ENCODE peak calls at places on chromosomes 1 and 21, in ten cellular contexts. One of them, this sample, is unnamed.

GRCh38 chr1:181655756-181656155 is 172.4 kb downstream of the CACNA1E start:
- DNase-seq in SJSA1: no peak
- DNase-seq in adrenal gland: no peak
- DNase-seq in psoas muscle: no peak
- DNase-seq in esophagus squamous epithelium: no peak
- DNase-seq in heart left ventricle: no peak
- DNase-seq in CD8-positive, alpha-beta T cell: no peak
- DNase-seq in PC-3: no peak
- DNase-seq in breast epithelium: no peak
- DNase-seq in A549: no peak
- DNase-seq in this sample: no peak

GRCh38 chr21:44687671-44688070 is 5.7 kb upstream of the KRTAP12-1 start:
- DNase-seq in SJSA1: no peak
- DNase-seq in adrenal gland: no peak
- DNase-seq in psoas muscle: no peak
- DNase-seq in esophagus squamous epithelium: no peak
- DNase-seq in heart left ventricle: no peak
- DNase-seq in CD8-positive, alpha-beta T cell: no peak
- DNase-seq in PC-3: no peak
- DNase-seq in breast epithelium: no peak
- DNase-seq in A549: no peak
- DNase-seq in this sample: no peak

GRCh38 chr1:96782861-96783260 is 61.3 kb downstream of the PTBP2 start:
- DNase-seq in SJSA1: no peak
- DNase-seq in adrenal gland: no peak
- DNase-seq in psoas muscle: no peak
- DNase-seq in esophagus squamous epithelium: no peak
- DNase-seq in heart left ventricle: no peak
- DNase-seq in CD8-positive, alpha-beta T cell: no peak
- DNase-seq in PC-3: no peak
- DNase-seq in breast epithelium: no peak
- DNase-seq in A549: no peak
- DNase-seq in this sample: no peak

GRCh38 chr21:38567577-38568360 is 69.5 kb upstream of the ERG start:
- DNase-seq in SJSA1: peak; percentile 61
- DNase-seq in adrenal gland: peak; percentile 2
- DNase-seq in psoas muscle: no peak
- DNase-seq in esophagus squamous epithelium: no peak
- DNase-seq in heart left ventricle: no peak
- DNase-seq in CD8-positive, alpha-beta T cell: no peak
- DNase-seq in PC-3: no peak
- DNase-seq in breast epithelium: no peak
- DNase-seq in A549: no peak
- DNase-seq in this sample: no peak

GRCh38 chr1:61808968-61809367 is 66.7 kb downstream of the PATJ start:
- DNase-seq in SJSA1: no peak
- DNase-seq in adrenal gland: no peak
- DNase-seq in psoas muscle: no peak
- DNase-seq in esophagus squamous epithelium: no peak
- DNase-seq in heart left ventricle: no peak
- DNase-seq in CD8-positive, alpha-beta T cell: no peak
- DNase-seq in PC-3: peak; percentile 1
- DNase-seq in breast epithelium: no peak
- DNase-seq in A549: no peak
- DNase-seq in this sample: no peak

GRCh38 chr1:94285026-94285654 is 47.8 kb upstream of the ARHGAP29 start:
- DNase-seq in SJSA1: no peak
- DNase-seq in adrenal gland: no peak
- DNase-seq in psoas muscle: no peak
- DNase-seq in esophagus squamous epithelium: no peak
- DNase-seq in heart left ventricle: no peak
- DNase-seq in CD8-positive, alpha-beta T cell: no peak
- DNase-seq in PC-3: peak; percentile 63
- DNase-seq in breast epithelium: no peak
- DNase-seq in A549: no peak
- DNase-seq in this sample: no peak

GRCh38 chr1:86648255-86648654 is 56.1 kb upstream of the SH3GLB1 start:
- DNase-seq in SJSA1: no peak
- DNase-seq in adrenal gland: no peak
- DNase-seq in psoas muscle: no peak
- DNase-seq in esophagus squamous epithelium: no peak
- DNase-seq in heart left ventricle: no peak
- DNase-seq in CD8-positive, alpha-beta T cell: no peak
- DNase-seq in PC-3: peak; percentile 73
- DNase-seq in breast epithelium: no peak
- DNase-seq in A549: no peak
- DNase-seq in this sample: no peak

GRCh38 chr21:31162827-31163226 is 124.6 kb upstream of the KRTAP19-8 start:
- DNase-seq in SJSA1: no peak
- DNase-seq in adrenal gland: no peak
- DNase-seq in psoas muscle: no peak
- DNase-seq in esophagus squamous epithelium: no peak
- DNase-seq in heart left ventricle: no peak
- DNase-seq in CD8-positive, alpha-beta T cell: no peak
- DNase-seq in PC-3: peak; percentile 68
- DNase-seq in breast epithelium: no peak
- DNase-seq in A549: no peak
- DNase-seq in this sample: no peak

GRCh38 chr1:232009741-232010140 is 383.2 kb downstream of the DISC1 start:
- DNase-seq in SJSA1: no peak
- DNase-seq in adrenal gland: no peak
- DNase-seq in psoas muscle: no peak
- DNase-seq in esophagus squamous epithelium: no peak
- DNase-seq in heart left ventricle: no peak
- DNase-seq in CD8-positive, alpha-beta T cell: no peak
- DNase-seq in PC-3: no peak
- DNase-seq in breast epithelium: no peak
- DNase-seq in A549: no peak
- DNase-seq in this sample: no peak

DNA sequence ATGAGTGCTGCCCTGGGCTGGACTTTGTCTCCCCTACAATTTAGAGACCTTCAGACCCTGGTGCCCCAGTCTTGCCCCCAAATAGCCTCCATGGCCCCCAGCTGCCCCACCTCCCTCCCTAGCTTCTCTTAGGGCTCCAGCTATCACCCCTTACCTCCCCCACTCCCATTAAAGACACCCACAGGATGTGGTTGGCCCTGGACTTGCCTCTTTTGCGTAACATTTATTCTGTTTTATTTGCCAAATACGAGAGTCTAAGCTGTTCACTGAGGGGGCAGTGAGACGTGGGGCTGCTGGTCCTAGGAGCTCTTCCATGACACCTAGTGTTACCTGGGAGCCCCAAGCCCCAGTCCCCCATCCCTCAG is 4.5 kb downstream of the ZC3H12A start:
- DNase-seq in SJSA1: no peak
- DNase-seq in adrenal gland: no peak
- DNase-seq in psoas muscle: no peak
- DNase-seq in esophagus squamous epithelium: no peak
- DNase-seq in heart left ventricle: no peak
- DNase-seq in CD8-positive, alpha-beta T cell: peak; percentile 58
- DNase-seq in PC-3: peak; percentile 46
- DNase-seq in breast epithelium: no peak
- DNase-seq in A549: no peak
- DNase-seq in this sample: no peak
- H3K4me3 ChIP-seq in SJSA1: no peak overlapping the region
- H3K4me3 ChIP-seq in adrenal gland: peak overlapping the region; percentile 91
- H3K4me3 ChIP-seq in psoas muscle: peak overlapping the region; percentile 72
- H3K4me3 ChIP-seq in esophagus squamous epithelium: peak overlapping the region; percentile 83
- H3K4me3 ChIP-seq in heart left ventricle: peak overlapping the region; percentile 28
- H3K4me3 ChIP-seq in CD8-positive, alpha-beta T cell: peak overlapping the region; percentile 95
- H3K4me3 ChIP-seq in PC-3: peak overlapping the region; percentile 71
- H3K4me3 ChIP-seq in breast epithelium: peak overlapping the region; percentile 93
- H3K4me3 ChIP-seq in A549: peak overlapping the region; percentile 85
- H3K4me3 ChIP-seq in this sample: peak overlapping the region; percentile 86

DNA sequence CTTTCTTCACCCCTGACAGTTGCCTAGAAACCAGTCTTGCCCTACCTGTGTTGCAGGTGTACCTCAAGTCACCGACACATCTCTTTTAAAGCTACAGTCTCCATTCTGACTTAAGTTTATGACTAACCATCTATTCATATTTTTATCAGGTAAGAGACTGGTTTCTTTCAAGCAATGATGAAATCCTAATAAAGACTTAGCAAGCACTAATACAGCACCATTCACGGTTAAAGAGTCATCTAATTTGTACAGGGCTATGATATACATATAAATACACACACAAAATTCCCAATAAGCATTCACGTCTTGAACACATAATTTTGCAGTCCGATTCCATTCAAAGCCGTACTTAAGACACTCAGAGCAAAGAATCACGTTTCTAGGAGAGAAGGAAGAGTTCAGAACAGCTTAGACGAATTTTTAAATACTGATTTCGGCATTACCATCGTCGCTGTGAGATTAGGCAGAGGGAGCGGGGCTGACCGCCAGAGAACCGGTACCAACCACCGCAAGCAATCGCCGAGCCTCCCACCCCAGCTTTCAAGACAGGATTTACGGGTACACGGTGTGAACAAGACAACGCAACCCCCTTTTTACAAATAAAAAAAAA is 943 bp downstream of the ERRFI1 start:
- DNase-seq in SJSA1: no peak
- DNase-seq in adrenal gland: peak; percentile 21
- DNase-seq in psoas muscle: no peak
- DNase-seq in esophagus squamous epithelium: no peak
- DNase-seq in heart left ventricle: no peak
- DNase-seq in CD8-positive, alpha-beta T cell: no peak
- DNase-seq in PC-3: peak; percentile 74
- DNase-seq in breast epithelium: no peak
- DNase-seq in A549: no peak
- DNase-seq in this sample: no peak
- H3K4me1 ChIP-seq in SJSA1: peaks cover 51% of the 10 kb centered on the region
- H3K4me1 ChIP-seq in adrenal gland: peaks cover 56% of the 10 kb centered on the region
- H3K4me1 ChIP-seq in psoas muscle: peaks cover 57% of the 10 kb centered on the region
- H3K4me1 ChIP-seq in esophagus squamous epithelium: peaks cover 27% of the 10 kb centered on the region
- H3K4me1 ChIP-seq in heart left ventricle: peaks cover 7% of the 10 kb centered on the region
- H3K4me1 ChIP-seq in CD8-positive, alpha-beta T cell: peaks cover 13% of the 10 kb centered on the region
- H3K4me1 ChIP-seq in PC-3: peaks cover 64% of the 10 kb centered on the region
- H3K4me1 ChIP-seq in breast epithelium: no peaks in the 10 kb centered on the region
- H3K4me1 ChIP-seq in A549: peaks cover 39% of the 10 kb centered on the region
- H3K4me1 ChIP-seq in this sample: peaks cover 40% of the 10 kb centered on the region

DNA sequence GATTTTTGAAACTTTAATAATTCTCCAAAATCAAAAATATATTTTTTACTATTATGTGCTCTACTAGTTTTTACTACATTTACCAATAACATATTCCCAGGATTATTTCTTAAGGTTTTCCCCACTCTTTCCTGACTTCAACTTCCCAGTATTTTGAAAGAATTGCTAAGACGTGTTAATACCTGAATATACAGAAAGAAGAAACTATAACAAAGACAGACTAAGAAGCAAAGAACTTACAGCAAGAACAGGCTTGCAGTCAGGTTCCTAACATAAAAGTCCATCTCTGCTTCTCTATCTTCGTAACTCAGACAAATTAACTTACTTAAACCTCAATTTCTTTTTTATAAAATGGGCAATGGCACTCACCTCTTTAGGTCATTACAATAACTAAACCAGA is 63.2 kb downstream of the SRSF11 start:
- DNase-seq in SJSA1: no peak
- DNase-seq in adrenal gland: no peak
- DNase-seq in psoas muscle: no peak
- DNase-seq in esophagus squamous epithelium: no peak
- DNase-seq in heart left ventricle: no peak
- DNase-seq in CD8-positive, alpha-beta T cell: no peak
- DNase-seq in PC-3: no peak
- DNase-seq in breast epithelium: no peak
- DNase-seq in A549: no peak
- DNase-seq in this sample: no peak
- H3K27ac ChIP-seq in SJSA1: no peak overlapping the region
- H3K27ac ChIP-seq in adrenal gland: no peak overlapping the region
- H3K27ac ChIP-seq in psoas muscle: no peak overlapping the region
- H3K27ac ChIP-seq in esophagus squamous epithelium: peak overlapping the region; percentile 22
- H3K27ac ChIP-seq in heart left ventricle: no peak overlapping the region
- H3K27ac ChIP-seq in CD8-positive, alpha-beta T cell: no peak overlapping the region
- H3K27ac ChIP-seq in PC-3: no peak overlapping the region
- H3K27ac ChIP-seq in breast epithelium: no peak overlapping the region
- H3K27ac ChIP-seq in A549: no peak overlapping the region
- H3K27ac ChIP-seq in this sample: no peak overlapping the region

DNA sequence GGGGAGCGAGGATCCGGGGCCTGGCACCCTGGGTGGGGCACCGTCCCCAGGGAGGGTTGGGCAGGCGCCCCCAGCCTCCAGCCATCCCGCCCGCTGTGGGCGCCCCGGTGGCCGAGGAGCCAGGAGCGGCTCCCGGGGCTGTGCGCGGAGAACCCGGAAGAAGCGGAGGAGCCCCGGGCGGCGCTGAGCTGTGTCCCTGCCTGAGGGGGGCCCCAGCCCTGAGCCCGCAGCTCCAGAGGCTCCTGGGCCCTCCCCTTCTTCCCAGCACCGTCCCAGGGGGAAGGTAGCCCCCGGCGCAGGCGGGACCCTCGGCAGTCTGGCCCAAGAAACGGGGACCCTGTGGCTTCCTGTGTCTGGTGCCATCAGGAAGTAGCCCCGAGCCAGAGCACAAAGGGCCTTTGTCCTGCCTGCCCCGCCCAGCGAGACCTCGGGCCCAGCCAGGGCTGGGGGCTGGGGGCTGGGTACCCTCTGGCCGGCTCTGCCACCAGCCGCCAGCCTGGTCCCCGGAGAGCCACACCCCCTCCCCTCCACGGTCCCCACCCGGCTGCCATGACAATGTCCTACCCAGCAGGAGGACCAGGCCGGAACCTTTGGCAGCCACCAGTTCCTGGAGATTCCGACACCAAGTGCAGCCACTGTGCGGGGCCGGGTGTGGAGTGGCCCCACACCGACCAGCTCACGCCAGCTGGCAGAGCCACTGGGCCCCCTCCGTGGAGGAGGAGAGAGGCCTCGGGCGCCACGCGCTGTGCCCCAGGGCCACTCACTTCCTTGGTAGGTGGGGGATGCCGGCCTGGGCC is 15.6 kb upstream of the TTLL10 start:
- DNase-seq in SJSA1: no peak
- DNase-seq in adrenal gland: peak; percentile 16
- DNase-seq in psoas muscle: peak; percentile 73
- DNase-seq in esophagus squamous epithelium: no peak
- DNase-seq in heart left ventricle: peak; percentile 65
- DNase-seq in CD8-positive, alpha-beta T cell: peak; percentile 36
- DNase-seq in PC-3: peak; percentile 65
- DNase-seq in breast epithelium: no peak
- DNase-seq in A549: no peak
- DNase-seq in this sample: peak; percentile 82
- H3K4me3 ChIP-seq in SJSA1: peak overlapping the region; percentile 27
- H3K4me3 ChIP-seq in adrenal gland: peak overlapping the region; percentile 65
- H3K4me3 ChIP-seq in psoas muscle: peak overlapping the region; percentile 72
- H3K4me3 ChIP-seq in esophagus squamous epithelium: peak overlapping the region; percentile 65
- H3K4me3 ChIP-seq in heart left ventricle: peak overlapping the region; percentile 59
- H3K4me3 ChIP-seq in CD8-positive, alpha-beta T cell: peak overlapping the region; percentile 90
- H3K4me3 ChIP-seq in PC-3: peak overlapping the region; percentile 71
- H3K4me3 ChIP-seq in breast epithelium: peak overlapping the region; percentile 65
- H3K4me3 ChIP-seq in A549: peak overlapping the region; percentile 54
- H3K4me3 ChIP-seq in this sample: peak overlapping the region; percentile 77

GRCh38 chr1:175866776-175867175 is 123.4 kb upstream of the TNR start:
- DNase-seq in SJSA1: no peak
- DNase-seq in adrenal gland: no peak
- DNase-seq in psoas muscle: no peak
- DNase-seq in esophagus squamous epithelium: no peak
- DNase-seq in heart left ventricle: no peak
- DNase-seq in CD8-positive, alpha-beta T cell: no peak
- DNase-seq in PC-3: no peak
- DNase-seq in breast epithelium: no peak
- DNase-seq in A549: no peak
- DNase-seq in this sample: no peak
- H3K4me1 ChIP-seq in SJSA1: no peaks in the 10 kb centered on the region
- H3K4me1 ChIP-seq in adrenal gland: no peaks in the 10 kb centered on the region
- H3K4me1 ChIP-seq in psoas muscle: no peaks in the 10 kb centered on the region
- H3K4me1 ChIP-seq in esophagus squamous epithelium: no peaks in the 10 kb centered on the region
- H3K4me1 ChIP-seq in heart left ventricle: no peaks in the 10 kb centered on the region
- H3K4me1 ChIP-seq in CD8-positive, alpha-beta T cell: no peaks in the 10 kb centered on the region
- H3K4me1 ChIP-seq in PC-3: no peaks in the 10 kb centered on the region
- H3K4me1 ChIP-seq in breast epithelium: no peaks in the 10 kb centered on the region
- H3K4me1 ChIP-seq in A549: no peaks in the 10 kb centered on the region
- H3K4me1 ChIP-seq in this sample: no peaks in the 10 kb centered on the region